ENCODE peak calls at places on chromosomes 4 and X, in ten cellular contexts. One of them, this sample, is unnamed.

GRCh38 chr4:165378763-165379631 is at the start of gene CPE:
- DNase-seq in tibial artery: peak
- DNase-seq in cardiac muscle cell: peak
- DNase-seq in A549: peak
- DNase-seq in psoas muscle: peak
- DNase-seq in CD4-positive, alpha-beta T cell: peak
- DNase-seq in brain microvascular endothelial cell: peak
- DNase-seq in D721Med: peak
- DNase-seq in mammary epithelial cell: peak
- DNase-seq in lung: peak
- DNase-seq in this sample: no peak

GRCh38 chrX:15334561-15334960 is 762 bp downstream of the PIGA start:
- DNase-seq in A549: no peak
- DNase-seq in brain microvascular endothelial cell: peak
- DNase-seq in cardiac muscle cell: peak
- DNase-seq in D721Med: no peak
- DNase-seq in tibial artery: no peak
- DNase-seq in psoas muscle: no peak
- DNase-seq in mammary epithelial cell: peak
- DNase-seq in lung: no peak
- DNase-seq in CD4-positive, alpha-beta T cell: no peak
- DNase-seq in this sample: peak

GRCh38 chr4:54231419-54232150 is 2.5 kb downstream of the PDGFRA start:
- DNase-seq in A549: no peak
- DNase-seq in cardiac muscle cell: peak
- DNase-seq in brain microvascular endothelial cell: peak
- DNase-seq in psoas muscle: peak
- DNase-seq in lung: no peak
- DNase-seq in CD4-positive, alpha-beta T cell: no peak
- DNase-seq in mammary epithelial cell: no peak
- DNase-seq in tibial artery: peak
- DNase-seq in D721Med: no peak
- DNase-seq in this sample: no peak

GRCh38 chr4:19205853-19206252 is 1045.9 kb upstream of the SLIT2 start:
- DNase-seq in psoas muscle: no peak
- DNase-seq in brain microvascular endothelial cell: no peak
- DNase-seq in A549: no peak
- DNase-seq in lung: no peak
- DNase-seq in D721Med: no peak
- DNase-seq in mammary epithelial cell: no peak
- DNase-seq in CD4-positive, alpha-beta T cell: no peak
- DNase-seq in cardiac muscle cell: no peak
- DNase-seq in tibial artery: no peak
- DNase-seq in this sample: no peak

GRCh38 chr4:127505203-127505602 is 127.6 kb upstream of the INTU start:
- DNase-seq in mammary epithelial cell: peak
- DNase-seq in psoas muscle: no peak
- DNase-seq in cardiac muscle cell: peak
- DNase-seq in A549: no peak
- DNase-seq in tibial artery: no peak
- DNase-seq in D721Med: no peak
- DNase-seq in lung: no peak
- DNase-seq in brain microvascular endothelial cell: peak
- DNase-seq in CD4-positive, alpha-beta T cell: no peak
- DNase-seq in this sample: peak

GRCh38 chrX:54045563-54046228 is 1.4 kb upstream of the PHF8 start:
- DNase-seq in A549: no peak
- DNase-seq in cardiac muscle cell: no peak
- DNase-seq in psoas muscle: no peak
- DNase-seq in CD4-positive, alpha-beta T cell: no peak
- DNase-seq in tibial artery: no peak
- DNase-seq in mammary epithelial cell: no peak
- DNase-seq in lung: no peak
- DNase-seq in D721Med: no peak
- DNase-seq in brain microvascular endothelial cell: no peak
- DNase-seq in this sample: no peak

GRCh38 chr4:81971637-81972036 is 402.2 kb downstream of the HNRNPD start:
- DNase-seq in lung: no peak
- DNase-seq in CD4-positive, alpha-beta T cell: no peak
- DNase-seq in brain microvascular endothelial cell: no peak
- DNase-seq in D721Med: no peak
- DNase-seq in psoas muscle: no peak
- DNase-seq in tibial artery: no peak
- DNase-seq in A549: no peak
- DNase-seq in cardiac muscle cell: no peak
- DNase-seq in mammary epithelial cell: no peak
- DNase-seq in this sample: no peak

GRCh38 chrX:41314204-41314603 is 19.8 kb upstream of the DDX3X start:
- DNase-seq in CD4-positive, alpha-beta T cell: no peak
- DNase-seq in mammary epithelial cell: no peak
- DNase-seq in psoas muscle: no peak
- DNase-seq in lung: no peak
- DNase-seq in D721Med: no peak
- DNase-seq in A549: no peak
- DNase-seq in brain microvascular endothelial cell: no peak
- DNase-seq in tibial artery: no peak
- DNase-seq in cardiac muscle cell: no peak
- DNase-seq in this sample: no peak

GRCh38 chrX:16711219-16712115 is 1.0 kb downstream of the CTPS2 start:
- DNase-seq in D721Med: no peak
- DNase-seq in tibial artery: no peak
- DNase-seq in mammary epithelial cell: no peak
- DNase-seq in cardiac muscle cell: no peak
- DNase-seq in A549: no peak
- DNase-seq in CD4-positive, alpha-beta T cell: no peak
- DNase-seq in lung: no peak
- DNase-seq in brain microvascular endothelial cell: no peak
- DNase-seq in psoas muscle: no peak
- DNase-seq in this sample: no peak

GRCh38 chr4:137644201-137644600 is 111.9 kb upstream of the PCDH18 start:
- DNase-seq in D721Med: no peak
- DNase-seq in psoas muscle: no peak
- DNase-seq in CD4-positive, alpha-beta T cell: no peak
- DNase-seq in tibial artery: no peak
- DNase-seq in A549: no peak
- DNase-seq in brain microvascular endothelial cell: no peak
- DNase-seq in lung: no peak
- DNase-seq in cardiac muscle cell: peak
- DNase-seq in mammary epithelial cell: no peak
- DNase-seq in this sample: peak

GRCh38 chr4:137641554-137641953 is 109.3 kb upstream of the PCDH18 start:
- DNase-seq in cardiac muscle cell: peak
- DNase-seq in A549: no peak
- DNase-seq in lung: no peak
- DNase-seq in mammary epithelial cell: no peak
- DNase-seq in tibial artery: peak
- DNase-seq in D721Med: no peak
- DNase-seq in CD4-positive, alpha-beta T cell: no peak
- DNase-seq in brain microvascular endothelial cell: peak
- DNase-seq in psoas muscle: no peak
- DNase-seq in this sample: no peak

GRCh38 chr4:137638934-137639333 is 106.6 kb upstream of the PCDH18 start:
- DNase-seq in D721Med: no peak
- DNase-seq in cardiac muscle cell: no peak
- DNase-seq in mammary epithelial cell: no peak
- DNase-seq in brain microvascular endothelial cell: no peak
- DNase-seq in lung: no peak
- DNase-seq in psoas muscle: no peak
- DNase-seq in tibial artery: no peak
- DNase-seq in A549: no peak
- DNase-seq in CD4-positive, alpha-beta T cell: no peak
- DNase-seq in this sample: no peak

GRCh38 chr4:137640156-137640837 is 108.0 kb upstream of the PCDH18 start:
- DNase-seq in A549: no peak
- DNase-seq in tibial artery: no peak
- DNase-seq in D721Med: no peak
- DNase-seq in brain microvascular endothelial cell: no peak
- DNase-seq in lung: no peak
- DNase-seq in CD4-positive, alpha-beta T cell: no peak
- DNase-seq in mammary epithelial cell: no peak
- DNase-seq in psoas muscle: no peak
- DNase-seq in cardiac muscle cell: no peak
- DNase-seq in this sample: no peak

DNA sequence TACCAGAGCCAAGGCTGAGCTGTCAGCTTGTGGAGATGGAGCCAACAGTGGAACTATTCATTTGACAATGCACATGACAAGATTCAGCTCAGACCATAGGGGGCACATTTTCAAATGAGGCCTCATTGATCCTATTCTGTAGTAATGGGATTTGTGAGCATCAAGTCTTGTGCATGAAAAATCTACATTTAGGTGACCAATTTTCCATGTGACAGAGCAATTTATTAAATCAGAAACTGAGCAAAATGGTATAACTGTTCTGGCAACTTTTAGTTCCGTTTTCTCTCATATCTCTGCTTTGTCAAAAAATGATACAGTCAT is 108.5 kb upstream of the PCDH18 start:
- DNase-seq in A549: no peak
- DNase-seq in cardiac muscle cell: no peak
- DNase-seq in lung: no peak
- DNase-seq in D721Med: no peak
- DNase-seq in brain microvascular endothelial cell: no peak
- DNase-seq in tibial artery: no peak
- DNase-seq in psoas muscle: no peak
- DNase-seq in mammary epithelial cell: no peak
- DNase-seq in CD4-positive, alpha-beta T cell: no peak
- DNase-seq in this sample: no peak
- TF ChIP-seq CTCF in A549: no peak
- TF ChIP-seq CTCF in cardiac muscle cell: no peak
- TF ChIP-seq CTCF in lung: no peak
- TF ChIP-seq CTCF in D721Med: no peak
- TF ChIP-seq CTCF in brain microvascular endothelial cell: no peak
- TF ChIP-seq CTCF in tibial artery: no peak
- TF ChIP-seq CTCF in psoas muscle: no peak
- TF ChIP-seq CTCF in mammary epithelial cell: no peak
- TF ChIP-seq CTCF in CD4-positive, alpha-beta T cell: no peak
- TF ChIP-seq CTCF in this sample: no peak

DNA sequence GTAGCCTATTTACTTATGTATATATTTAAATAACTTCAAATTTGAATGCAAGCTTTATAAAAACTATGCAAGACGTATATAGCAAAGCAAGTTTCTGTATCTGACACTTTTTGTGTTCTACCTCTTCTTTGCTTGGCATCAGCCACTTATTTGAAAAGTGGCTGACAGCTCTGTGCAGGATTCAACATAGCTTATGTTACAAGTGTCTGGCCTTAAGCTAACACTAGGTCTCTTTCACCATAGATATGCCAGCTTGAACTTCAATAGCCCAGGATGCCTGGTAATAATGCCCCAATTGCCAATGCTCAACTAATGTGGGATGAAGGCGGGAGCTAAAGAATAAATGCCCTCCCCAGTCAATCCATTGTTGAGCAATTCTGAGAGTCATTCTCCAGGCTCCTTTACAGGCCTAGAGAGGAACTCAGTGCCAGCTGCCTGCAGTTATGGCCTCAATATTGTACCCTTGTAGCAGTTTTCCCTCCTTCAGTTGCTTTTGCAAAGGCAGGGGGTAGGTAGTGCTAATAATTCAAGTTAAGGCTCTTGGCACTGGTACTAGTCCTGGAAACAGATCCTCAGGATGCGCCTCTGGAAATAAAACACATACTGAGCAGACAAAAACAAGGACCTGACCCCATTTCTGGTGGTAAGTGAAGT is 460.2 kb downstream of the GABRG1 start:
- DNase-seq in CD4-positive, alpha-beta T cell: no peak
- DNase-seq in psoas muscle: no peak
- DNase-seq in cardiac muscle cell: no peak
- DNase-seq in A549: no peak
- DNase-seq in tibial artery: no peak
- DNase-seq in D721Med: no peak
- DNase-seq in lung: no peak
- DNase-seq in brain microvascular endothelial cell: no peak
- DNase-seq in mammary epithelial cell: no peak
- DNase-seq in this sample: no peak
- TF ChIP-seq CTCF in CD4-positive, alpha-beta T cell: no peak
- TF ChIP-seq CTCF in psoas muscle: no peak
- TF ChIP-seq CTCF in cardiac muscle cell: no peak
- TF ChIP-seq CTCF in A549: no peak
- TF ChIP-seq CTCF in tibial artery: no peak
- TF ChIP-seq CTCF in D721Med: no peak
- TF ChIP-seq CTCF in lung: no peak
- TF ChIP-seq CTCF in brain microvascular endothelial cell: no peak
- TF ChIP-seq CTCF in mammary epithelial cell: no peak
- TF ChIP-seq CTCF in this sample: no peak

GRCh38 chr4:40299704-40300336 is 35.3 kb upstream of the CHRNA9 start:
- DNase-seq in tibial artery: no peak
- DNase-seq in mammary epithelial cell: peak
- DNase-seq in cardiac muscle cell: no peak
- DNase-seq in lung: no peak
- DNase-seq in psoas muscle: no peak
- DNase-seq in D721Med: no peak
- DNase-seq in brain microvascular endothelial cell: no peak
- DNase-seq in CD4-positive, alpha-beta T cell: no peak
- DNase-seq in A549: no peak
- DNase-seq in this sample: peak

GRCh38 chr4:40303751-40304150 is 31.4 kb upstream of the CHRNA9 start:
- DNase-seq in tibial artery: no peak
- DNase-seq in D721Med: no peak
- DNase-seq in mammary epithelial cell: no peak
- DNase-seq in CD4-positive, alpha-beta T cell: no peak
- DNase-seq in A549: no peak
- DNase-seq in cardiac muscle cell: no peak
- DNase-seq in brain microvascular endothelial cell: no peak
- DNase-seq in lung: no peak
- DNase-seq in psoas muscle: no peak
- DNase-seq in this sample: no peak

GRCh38 chr4:40299126-40299525 is 36.0 kb upstream of the CHRNA9 start:
- DNase-seq in cardiac muscle cell: no peak
- DNase-seq in CD4-positive, alpha-beta T cell: no peak
- DNase-seq in brain microvascular endothelial cell: no peak
- DNase-seq in A549: no peak
- DNase-seq in psoas muscle: no peak
- DNase-seq in lung: no peak
- DNase-seq in D721Med: no peak
- DNase-seq in tibial artery: no peak
- DNase-seq in mammary epithelial cell: no peak
- DNase-seq in this sample: no peak

GRCh38 chr4:40301592-40301991 is 33.5 kb upstream of the CHRNA9 start:
- DNase-seq in brain microvascular endothelial cell: no peak
- DNase-seq in D721Med: no peak
- DNase-seq in tibial artery: no peak
- DNase-seq in mammary epithelial cell: no peak
- DNase-seq in CD4-positive, alpha-beta T cell: peak
- DNase-seq in psoas muscle: no peak
- DNase-seq in lung: no peak
- DNase-seq in cardiac muscle cell: no peak
- DNase-seq in A549: no peak
- DNase-seq in this sample: no peak

GRCh38 chr4:40300371-40301162 is 34.6 kb upstream of the CHRNA9 start:
- DNase-seq in cardiac muscle cell: no peak
- DNase-seq in CD4-positive, alpha-beta T cell: no peak
- DNase-seq in tibial artery: no peak
- DNase-seq in A549: no peak
- DNase-seq in D721Med: no peak
- DNase-seq in lung: no peak
- DNase-seq in mammary epithelial cell: no peak
- DNase-seq in brain microvascular endothelial cell: no peak
- DNase-seq in psoas muscle: no peak
- DNase-seq in this sample: no peak
- TF ChIP-seq CTCF in cardiac muscle cell: no peak
- TF ChIP-seq CTCF in CD4-positive, alpha-beta T cell: no peak
- TF ChIP-seq CTCF in tibial artery: no peak
- TF ChIP-seq CTCF in A549: no peak
- TF ChIP-seq CTCF in D721Med: no peak
- TF ChIP-seq CTCF in lung: no peak
- TF ChIP-seq CTCF in mammary epithelial cell: no peak
- TF ChIP-seq CTCF in brain microvascular endothelial cell: no peak
- TF ChIP-seq CTCF in psoas muscle: no peak
- TF ChIP-seq CTCF in this sample: no peak

GRCh38 chrX:38768079-38768478 is 33.2 kb upstream of the MID1IP1 start:
- DNase-seq in mammary epithelial cell: peak
- DNase-seq in psoas muscle: no peak
- DNase-seq in tibial artery: no peak
- DNase-seq in D721Med: no peak
- DNase-seq in cardiac muscle cell: peak
- DNase-seq in A549: no peak
- DNase-seq in lung: no peak
- DNase-seq in brain microvascular endothelial cell: no peak
- DNase-seq in CD4-positive, alpha-beta T cell: no peak
- DNase-seq in this sample: peak
- TF ChIP-seq CTCF in mammary epithelial cell: peak
- TF ChIP-seq CTCF in psoas muscle: peak
- TF ChIP-seq CTCF in tibial artery: peak
- TF ChIP-seq CTCF in D721Med: peak
- TF ChIP-seq CTCF in cardiac muscle cell: peak
- TF ChIP-seq CTCF in A549: peak
- TF ChIP-seq CTCF in lung: peak
- TF ChIP-seq CTCF in brain microvascular endothelial cell: peak
- TF ChIP-seq CTCF in CD4-positive, alpha-beta T cell: peak
- TF ChIP-seq CTCF in this sample: peak

This sample was measured in HFFc6.